ENCODE peak calls at places on chromosomes 3 and 15, in four cellular contexts. S, R, G and J are unnamed samples.

GRCh38 chr15:92541197-92542190 is 114.1 kb downstream of the FAM174B start:
- DNase-seq in S (no peak), R (no peak), G (no peak), J (no peak)

GRCh38 chr3:100260081-100260684 is 609 bp upstream of the TBC1D23 start:
- DNase-seq in G (no peak), R (peak), S (no peak), J (peak)

GRCh38 chr3:189158034-189158433 is 13.7 kb upstream of the TPRG1 start:
- DNase-seq in S (no peak), R (no peak), G (no peak), J (no peak)

GRCh38 chr3:155026999-155027591 is 53.0 kb upstream of the MME start:
- DNase-seq in G (no peak), S (no peak), R (no peak), J (no peak)

GRCh38 chr3:65596511-65597224 is 442.1 kb downstream of the MAGI1 start:
- DNase-seq in G (no peak), S (no peak), R (no peak), J (no peak)

GRCh38 chr15:33699145-33699544 is 269.2 kb upstream of the CHRM5 start:
- DNase-seq in G (no peak), R (no peak), S (no peak), J (no peak)

GRCh38 chr3:169339386-169339785 is 324.1 kb downstream of the MECOM start:
- DNase-seq in G (no peak), R (no peak), S (no peak), J (no peak)

GRCh38 chr3:16839271-16840110 is 45.3 kb upstream of the PLCL2 start:
- DNase-seq in S (no peak), G (no peak), R (peak), J (no peak)

GRCh38 chr15:85388962-85389361 is 8.6 kb downstream of the AKAP13 start:
- DNase-seq in G (no peak), S (no peak), R (no peak), J (no peak)

GRCh38 chr15:30985081-30985531 is 6.3 kb downstream of the MTMR10 start:
- DNase-seq in G (no peak), R (no peak), S (no peak), J (no peak)

GRCh38 chr15:34282384-34282783 is 55.2 kb downstream of the SLC12A6 start:
- DNase-seq in S (no peak), G (no peak), R (no peak), J (no peak)

GRCh38 chr3:69747511-69748248 is 8.4 kb downstream of the MITF start:
- DNase-seq in S (no peak), R (no peak), G (no peak), J (no peak)

GRCh38 chr3:139559541-139559940 is 20.0 kb upstream of the RBP1 start:
- DNase-seq in S (no peak), G (no peak), R (no peak), J (no peak)

GRCh38 chr15:38683382-38684242 is 119.0 kb upstream of the RASGRP1 start:
- DNase-seq in R (peak), S (peak), G (no peak), J (no peak)

GRCh38 chr15:31300208-31300661 is 26.4 kb upstream of the KLF13 start:
- DNase-seq in G (no peak), R (no peak), S (no peak), J (no peak)

GRCh38 chr15:33278816-33279612 is 31.8 kb upstream of the RYR3 start:
- DNase-seq in R (no peak), S (no peak), G (no peak), J (peak)

GRCh38 chr3:88307666-88308065 is 157.9 kb downstream of the C3orf38 start:
- DNase-seq in R (no peak), G (no peak), S (no peak), J (no peak)

GRCh38 chr15:60844431-60845174 is 365.7 kb upstream of the ICE2 start:
- DNase-seq in R (no peak), S (no peak), G (no peak), J (no peak)

GRCh38 chr3:6878731-6879130 is 17.8 kb downstream of the GRM7 start:
- DNase-seq in S (no peak), G (no peak), R (no peak), J (no peak)

GRCh38 chr3:59777559-59778178 is 727.8 kb upstream of the CFAP20DC start:
- DNase-seq in G (no peak), S (no peak), R (no peak), J (no peak)

GRCh38 chr3:155995525-155996370 is 124.6 kb upstream of the KCNAB1 start:
- DNase-seq in S (no peak), R (peak), G (no peak), J (no peak)

GRCh38 chr15:78210349-78210717 is 24.0 kb downstream of the ACSBG1 start:
- DNase-seq in S (no peak), R (peak), G (no peak), J (no peak)

GRCh38 chr3:30657914-30658313 is 51.5 kb downstream of the TGFBR2 start:
- DNase-seq in G (no peak), S (no peak), R (no peak), J (no peak)

GRCh38 chr3:63855333-63855940 is 8.2 kb downstream of the THOC7 start:
- DNase-seq in S (no peak), R (no peak), G (no peak), J (no peak)

GRCh38 chr3:26279091-26279490 is 343.5 kb upstream of the LRRC3B start:
- DNase-seq in S (no peak), R (no peak), G (no peak), J (no peak)

GRCh38 chr3:128863560-128863959 is 15.9 kb upstream of the ACAD9 start:
- DNase-seq in G (no peak), S (peak), R (no peak), J (no peak)

GRCh38 chr3:191499307-191500125 is 38.6 kb downstream of the PYDC2 start:
- DNase-seq in G (no peak), S (no peak), R (peak), J (peak)

GRCh38 chr15:26134812-26135211 is 271.7 kb upstream of the ATP10A start:
- DNase-seq in R (no peak), S (no peak), G (no peak), J (no peak)

GRCh38 chr15:84595660-84596059 is 5.1 kb upstream of the ZSCAN2 start:
- DNase-seq in R (no peak), G (no peak), S (no peak), J (peak)

GRCh38 chr3:151428386-151428785 is 32.5 kb downstream of the IGSF10 start:
- DNase-seq in R (no peak), S (no peak), G (no peak), J (no peak)